ENCODE peak calls at places on chromosomes 6 and 20, in ten cellular contexts. L is activated gamma-delta T cell treated with anti-CD3 and anti-CD28 coated beads, Interleukin-2, amount 50 U/mL, for 16 hours; B is A549; F is left cardiac atrium; X is NCI-H2081; N is stimulated activated CD8-positive, alpha-beta memory T cell treated with anti-CD3 and anti-CD28 coated beads, Interleukin-15, amount 100 ng/mL, for 4 hours; V is lung; R is NCI-H1436; Q is head of caudate nucleus; D is AG09309. K is an unnamed sample.

GRCh38 chr20:31717478-31717946 is 5.2 kb downstream of the BCL2L1 start:
- DNase-seq in N (no peak), B (no peak), V (no peak), R (no peak), Q (no peak), D (no peak), X (no peak), F (no peak), L (peak), K (no peak)

GRCh38 chr6:120355822-120356221 is 978.5 kb downstream of the TBC1D32 start:
- DNase-seq in X (no peak), Q (no peak), F (no peak), N (no peak), D (no peak), R (no peak), B (no peak), L (no peak), V (no peak), K (no peak)

GRCh38 chr6:26593278-26594127 is 3.2 kb upstream of the ABT1 start:
- DNase-seq in F (no peak), D (no peak), B (no peak), N (no peak), X (no peak), Q (no peak), L (no peak), V (no peak), R (no peak), K (no peak)

GRCh38 chr6:73030257-73030656 is 195.0 kb downstream of the KHDC1L start:
- DNase-seq in L (no peak), X (no peak), Q (no peak), B (no peak), R (no peak), F (no peak), V (no peak), N (no peak), D (no peak), K (no peak)

GRCh38 chr20:7147220-7147601 is 379.7 kb downstream of the BMP2 start:
- DNase-seq in X (peak), L (no peak), F (no peak), Q (no peak), N (no peak), D (no peak), B (no peak), R (no peak), V (no peak), K (no peak)

GRCh38 chr6:87879144-87879861 is 168.3 kb upstream of the SPACA1 start:
- DNase-seq in F (no peak), R (no peak), V (no peak), N (no peak), D (no peak), X (peak), L (no peak), Q (no peak), B (no peak), K (no peak)

GRCh38 chr20:62827323-62828050 is 10.6 kb downstream of the COL9A3 start:
- DNase-seq in B (no peak), L (no peak), D (no peak), Q (no peak), R (no peak), X (no peak), N (no peak), F (peak), V (no peak), K (no peak)

GRCh38 chr6:9745966-9746365 is 668.9 kb downstream of the TFAP2A start:
- DNase-seq in F (no peak), R (no peak), N (no peak), V (no peak), B (no peak), X (no peak), D (peak), Q (no peak), L (no peak), K (no peak)

GRCh38 chr6:37406942-37407341 is 26.1 kb upstream of the CMTR1 start:
- DNase-seq in X (no peak), R (no peak), N (no peak), L (no peak), Q (no peak), F (no peak), B (no peak), V (no peak), D (no peak), K (no peak)

GRCh38 chr6:112155900-112156299 is 68.5 kb downstream of the FAM229B start:
- DNase-seq in L (no peak), N (no peak), V (no peak), F (no peak), Q (no peak), B (no peak), X (no peak), R (no peak), D (no peak), K (no peak)

GRCh38 chr6:116386581-116387299 is 16.0 kb downstream of the DSE start:
- DNase-seq in B (peak), F (no peak), V (no peak), R (no peak), D (no peak), X (no peak), Q (no peak), L (no peak), N (no peak), K (no peak)

GRCh38 chr6:144373195-144373594 is 88.1 kb downstream of the UTRN start:
- DNase-seq in N (no peak), X (no peak), L (no peak), R (no peak), V (no peak), Q (no peak), F (no peak), D (no peak), B (no peak), K (no peak)

GRCh38 chr6:13762648-13763441 is 51.2 kb upstream of the RANBP9 start:
- DNase-seq in F (no peak), L (no peak), X (no peak), D (peak), R (no peak), B (no peak), V (peak), Q (peak), N (no peak), K (no peak)

GRCh38 chr6:80733645-80734044 is 627.2 kb downstream of the BCKDHB start:
- DNase-seq in Q (no peak), V (no peak), X (no peak), R (no peak), L (no peak), D (no peak), N (no peak), F (no peak), B (no peak), K (no peak)

GRCh38 chr6:52361945-52362442 is at the start of gene PAQR8:
- DNase-seq in R (peak), F (peak), X (peak), Q (peak), L (peak), V (peak), B (peak), N (peak), D (no peak), K (no peak)

K was measured in NCI-H2107.